ENCODE peak calls at places on chromosomes 16 and 17, in seven cellular contexts. H is K562, S is heart left ventricle, A is vagina, R is uterus, G is transverse colon, P is tibial nerve. F is an unnamed sample. For H3K36me3, the result is how much of the 10 kb centered on the place peaks cover.

GRCh38 chr16:79164378-79164720 is 436.2 kb downstream of the MAF start:
- DNase-seq in R (no peak), P (no peak), S (no peak), G (no peak), H (no peak), A (no peak), F (no peak)

GRCh38 chr17:65359016-65359415 is 202.4 kb downstream of the AXIN2 start:
- DNase-seq in A (no peak), S (no peak), P (no peak), G (no peak), R (no peak), H (no peak), F (no peak)

GRCh38 chr16:22946433-22946832 is 132.5 kb downstream of the HS3ST2 start:
- DNase-seq in H (no peak), S (no peak), A (no peak), G (no peak), P (no peak), R (no peak), F (no peak)

GRCh38 chr17:28756025-28756804 is 12.4 kb downstream of the TRAF4 start:
- DNase-seq in H (no peak), G (no peak), P (no peak), A (no peak), R (no peak), S (no peak), F (no peak)

GRCh38 chr17:45394913-45395568 is 37.6 kb downstream of the ARHGAP27 start:
- DNase-seq in A (no peak), H (peak), P (peak), G (peak), R (peak), S (peak), F (peak)

GRCh38 chr17:32596666-32597065 is 109.9 kb downstream of the CDK5R1 start:
- DNase-seq in A (no peak), H (no peak), G (no peak), P (no peak), S (no peak), R (no peak), F (no peak)

GRCh38 chr16:50152386-50152806 is 710 bp upstream of the TENT4B start:
- DNase-seq in P (no peak), R (peak), S (no peak), G (peak), H (no peak), A (no peak), F (peak)

GRCh38 chr16:50136399-50136798 is 16.7 kb upstream of the TENT4B start:
- DNase-seq in H (no peak), S (no peak), A (no peak), R (no peak), G (no peak), P (no peak), F (no peak)

GRCh38 chr17:81336930-81337325 is 41.8 kb upstream of the SLC38A10 start:
- DNase-seq in H (no peak), R (no peak), S (no peak), A (no peak), G (peak), P (no peak), F (no peak)

GRCh38 chr17:77366558-77367245 is 225.9 kb downstream of the SEC14L1 start:
- DNase-seq in G (peak), P (no peak), R (peak), A (no peak), H (no peak), S (no peak), F (peak)

GRCh38 chr17:70938311-70938710 is 769.0 kb downstream of the KCNJ2 start:
- DNase-seq in G (no peak), A (no peak), H (no peak), S (no peak), R (no peak), P (no peak), F (no peak)

GRCh38 chr16:19884611-19885455 is at the start of gene GPRC5B:
- DNase-seq in A (no peak), P (peak), G (peak), S (peak), R (peak), H (peak), F (peak)

GRCh38 chr17:59859444-59860025 is 33.2 kb downstream of the TUBD1 start:
- DNase-seq in S (no peak), H (no peak), A (no peak), P (no peak), R (no peak), G (no peak), F (no peak)

GRCh38 chr16:50525716-50526115 is 22.5 kb upstream of the NKD1 start:
- DNase-seq in H (no peak), G (no peak), S (peak), R (no peak), A (peak), P (no peak), F (no peak)

GRCh38 chr16:53666816-53667415 is 36.7 kb downstream of the RPGRIP1L start:
- DNase-seq in A (no peak), R (no peak), S (no peak), H (no peak), G (no peak), P (no peak), F (no peak)

GRCh38 chr17:82324566-82325285 is 7.3 kb upstream of the CD7 start:
- DNase-seq in A (no peak), H (no peak), S (no peak), G (peak), P (no peak), R (no peak), F (no peak)

GRCh38 chr16:23710504-23710903 is 2.5 kb downstream of the ERN2 start:
- DNase-seq in P (no peak), A (no peak), R (no peak), S (no peak), G (no peak), H (no peak), F (no peak)

GRCh38 chr17:52140601-52141000 is 17.9 kb downstream of the CA10 start:
- DNase-seq in P (no peak), H (no peak), G (no peak), A (no peak), S (no peak), R (no peak), F (no peak)

GRCh38 chr17:48502901-48503300 is 27.9 kb downstream of the HOXB1 start:
- DNase-seq in P (no peak), G (no peak), R (no peak), H (no peak), S (no peak), A (no peak), F (no peak)

DNA sequence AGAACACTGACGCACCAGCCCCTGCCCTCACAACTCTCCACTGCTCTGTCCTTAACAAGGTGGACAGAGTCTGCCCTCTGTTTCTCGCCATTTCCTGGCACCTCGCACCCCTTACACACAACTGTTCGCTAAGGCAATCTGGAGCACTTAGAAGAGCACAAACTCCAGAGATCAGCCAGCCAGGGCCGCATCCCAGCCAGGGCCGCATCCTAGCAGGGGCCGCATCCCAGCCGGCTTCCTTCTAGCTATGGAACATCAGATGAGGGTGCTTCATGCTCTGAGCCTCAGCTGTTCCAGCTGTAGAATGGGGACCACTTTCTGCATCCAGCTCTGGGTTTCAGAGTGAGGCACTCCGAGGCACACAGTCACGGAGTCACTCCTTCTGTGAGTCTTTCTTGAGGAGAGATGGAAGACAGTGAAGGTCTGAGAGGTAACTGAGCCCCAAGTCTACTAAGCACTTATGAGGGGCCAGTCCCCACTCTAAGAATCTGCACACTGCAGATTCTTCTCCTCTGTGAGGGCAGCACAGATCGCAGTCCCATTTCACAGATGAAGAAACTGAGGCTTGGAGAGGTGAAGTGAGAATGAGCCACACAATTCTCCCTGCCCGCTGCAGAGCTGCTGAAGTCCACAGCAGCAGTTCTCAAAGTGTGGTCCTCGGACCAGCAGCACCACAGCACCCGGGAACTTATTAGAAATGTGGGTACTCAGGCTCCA is 20.9 kb downstream of the COTL1 start:
- DNase-seq in S (no peak), P (no peak), R (no peak), A (no peak), G (no peak), H (no peak), F (no peak)
- TF ChIP-seq POLR2A in S (no peak), P (no peak), R (no peak), A (no peak), G (no peak), H (no peak), F (no peak)

GRCh38 chr16:86324320-86324719 is 186.0 kb upstream of the FOXF1 start:
- DNase-seq in R (no peak), P (no peak), H (no peak), A (no peak), G (no peak), S (no peak), F (no peak)
- H3K27ac ChIP-seq in R (no peak), P (no peak), H (no peak), A (no peak), G (no peak), S (no peak), F (no peak)

GRCh38 chr16:4382795-4383357 is 11.2 kb downstream of the VASN start:
- DNase-seq in R (no peak), A (no peak), P (no peak), S (no peak), G (no peak), H (no peak), F (no peak)

GRCh38 chr16:4383591-4384495 is 12.2 kb downstream of the VASN start:
- DNase-seq in A (no peak), P (no peak), S (no peak), R (no peak), H (no peak), G (no peak), F (peak)

GRCh38 chr16:4380131-4381063 is 8.7 kb downstream of the VASN start:
- DNase-seq in H (no peak), A (no peak), R (no peak), P (no peak), G (no peak), S (no peak), F (no peak)

GRCh38 chr16:4381072-4381934 is 9.7 kb downstream of the VASN start:
- DNase-seq in H (no peak), S (no peak), A (no peak), R (no peak), G (no peak), P (no peak), F (no peak)

DNA sequence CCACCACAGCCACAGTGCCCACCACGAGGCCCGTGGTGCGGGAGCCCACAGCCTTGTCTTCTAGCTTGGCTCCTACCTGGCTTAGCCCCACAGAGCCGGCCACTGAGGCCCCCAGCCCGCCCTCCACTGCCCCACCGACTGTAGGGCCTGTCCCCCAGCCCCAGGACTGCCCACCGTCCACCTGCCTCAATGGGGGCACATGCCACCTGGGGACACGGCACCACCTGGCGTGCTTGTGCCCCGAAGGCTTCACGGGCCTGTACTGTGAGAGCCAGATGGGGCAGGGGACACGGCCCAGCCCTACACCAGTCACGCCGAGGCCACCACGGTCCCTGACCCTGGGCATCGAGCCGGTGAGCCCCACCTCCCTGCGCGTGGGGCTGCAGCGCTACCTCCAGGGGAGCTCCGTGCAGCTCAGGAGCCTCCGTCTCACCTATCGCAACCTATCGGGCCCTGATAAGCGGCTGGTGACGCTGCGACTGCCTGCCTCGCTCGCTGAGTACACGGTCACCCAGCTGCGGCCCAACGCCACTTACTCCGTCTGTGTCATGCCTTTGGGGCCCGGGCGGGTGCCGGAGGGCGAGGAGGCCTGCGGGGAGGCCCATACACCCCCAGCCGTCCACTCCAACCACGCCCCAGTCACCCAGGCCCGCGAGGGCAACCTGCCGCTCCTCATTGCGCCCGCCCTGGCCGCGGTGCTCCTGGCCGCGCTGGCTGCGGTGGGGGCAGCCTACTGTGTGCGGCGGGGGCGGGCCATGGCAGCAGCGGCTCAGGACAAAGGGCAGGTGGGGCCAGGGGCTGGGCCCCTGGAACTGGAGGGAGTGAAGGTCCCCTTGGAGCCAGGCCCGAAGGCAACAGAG is 10.5 kb downstream of the VASN start:
- DNase-seq in R (no peak), S (no peak), H (no peak), G (no peak), A (no peak), P (no peak), F (no peak)
- H3K36me3 ChIP-seq in R (under half), S (under half), H (under half), G (under half), A (under half), P (under half), F (under half)

GRCh38 chr17:16589097-16589969 is 20.3 kb upstream of the ZNF287 start:
- DNase-seq in G (peak), H (peak), P (peak), A (no peak), R (peak), S (peak), F (peak)
- TF ChIP-seq POLR2A in G (no peak), H (no peak), P (no peak), A (peak), R (peak), S (peak), F (peak)

DNA sequence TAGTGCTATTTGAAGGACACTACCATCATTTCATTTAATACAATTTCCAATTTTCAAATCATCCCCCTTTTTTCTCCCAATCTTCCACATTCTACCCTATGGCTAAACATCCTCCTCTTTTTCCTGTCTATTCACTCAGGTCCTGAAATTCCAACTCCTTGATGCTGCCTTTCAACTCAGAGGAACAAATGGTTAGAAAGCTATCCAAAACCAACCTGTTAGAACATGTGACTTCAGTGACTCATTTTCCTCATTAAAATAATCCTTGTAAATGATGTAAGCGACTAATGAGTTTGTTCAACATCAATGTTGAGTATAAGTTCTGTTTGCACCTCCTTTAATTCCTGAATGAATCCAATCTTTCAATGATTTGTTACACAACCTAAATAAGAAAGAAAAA is 5.5 kb downstream of the PSMD12 start:
- DNase-seq in H (no peak), G (no peak), P (no peak), S (no peak), R (no peak), A (no peak), F (no peak)
- H3K27ac ChIP-seq in H (no peak), G (no peak), P (peak), S (no peak), R (no peak), A (no peak), F (no peak)

GRCh38 chr17:2466936-2467335 is 44.8 kb downstream of the METTL16 start:
- DNase-seq in S (no peak), A (no peak), H (no peak), G (no peak), R (no peak), P (no peak), F (no peak)

GRCh38 chr17:2457913-2458312 is 53.8 kb downstream of the METTL16 start:
- DNase-seq in A (no peak), S (no peak), R (no peak), H (no peak), P (no peak), G (no peak), F (no peak)

GRCh38 chr17:2459917-2460271 is 51.8 kb downstream of the METTL16 start:
- DNase-seq in P (no peak), A (no peak), S (no peak), G (no peak), R (no peak), H (no peak), F (no peak)

GRCh38 chr17:2468270-2468669 is 43.4 kb downstream of the METTL16 start:
- DNase-seq in A (no peak), H (no peak), G (no peak), S (no peak), P (no peak), R (no peak), F (no peak)

GRCh38 chr17:2462481-2462880 is 49.2 kb downstream of the METTL16 start:
- DNase-seq in G (no peak), S (no peak), A (no peak), R (no peak), H (no peak), P (no peak), F (no peak)
- H3K36me3 ChIP-seq in G (under half), S (half or more), A (under half), R (under half), H (half or more), P (under half), F (under half)